ENCODE peak calls at places on chromosomes 16 and 17, in nine cellular contexts. A, X, O, D, R, S, P, N and J are unnamed samples.

GRCh38 chr16:81940781-81941560 is 70.3 kb downstream of the SDR42E1 start:
- DNase-seq in N (no peak), O (peak; percentile 63), D (no peak), S (no peak), A (no peak), R (no peak), P (peak; percentile 13), X (no peak), J (no peak)

GRCh38 chr17:81195941-81196495 is 26.7 kb downstream of the CEP131 start:
- DNase-seq in D (no peak), A (no peak), R (no peak), S (no peak), O (no peak), N (no peak), X (no peak), P (no peak), J (no peak)

GRCh38 chr17:37717627-37718382 is 27.1 kb downstream of the HNF1B start:
- DNase-seq in X (no peak), S (no peak), O (no peak), A (no peak), P (no peak), R (no peak), N (no peak), D (no peak), J (no peak)

GRCh38 chr17:38660097-38661026 is 14.4 kb downstream of the EPOP start:
- DNase-seq in R (no peak), D (no peak), N (no peak), X (no peak), A (no peak), O (no peak), S (no peak), P (no peak), J (no peak)

GRCh38 chr16:19888834-19889233 is 4.2 kb upstream of the GPRC5B start:
- DNase-seq in N (no peak), R (no peak), P (no peak), O (no peak), A (no peak), X (no peak), S (no peak), D (no peak), J (no peak)

GRCh38 chr16:58494981-58495860 is 4.7 kb upstream of the NDRG4 start:
- DNase-seq in O (peak; percentile 96), A (peak; percentile 47), P (peak; percentile 77), X (peak; percentile 95), N (peak; percentile 70), D (peak; percentile 88), S (peak; percentile 44), R (peak; percentile 74), J (peak; percentile 91)

GRCh38 chr17:28008526-28008925 is 34.0 kb upstream of the NLK start:
- DNase-seq in P (no peak), X (peak; percentile 34), O (peak; percentile 60), N (peak; percentile 69), A (no peak), R (no peak), S (no peak), D (no peak), J (no peak)

GRCh38 chr16:75532142-75532765 is 3.7 kb downstream of the CHST5 start:
- DNase-seq in X (no peak), R (no peak), N (no peak), S (no peak), D (no peak), P (no peak), A (no peak), O (no peak), J (no peak)

GRCh38 chr16:27305342-27305741 is 8.4 kb upstream of the IL4R start:
- DNase-seq in R (no peak), A (no peak), O (no peak), S (no peak), P (peak; percentile 10), D (no peak), X (no peak), N (no peak), J (no peak)

GRCh38 chr16:79845006-79845733 is 244.6 kb upstream of the MAF start:
- DNase-seq in N (no peak), O (no peak), R (no peak), X (no peak), A (no peak), S (no peak), D (no peak), P (no peak), J (no peak)

GRCh38 chr16:55543470-55543869 is 23.0 kb upstream of the CAPNS2 start:
- DNase-seq in S (no peak), X (no peak), P (no peak), A (no peak), D (no peak), O (no peak), R (no peak), N (no peak), J (no peak)

GRCh38 chr16:1444730-1445517 is 568 bp upstream of the CCDC154 start:
- DNase-seq in N (no peak), S (no peak), D (no peak), A (no peak), O (no peak), X (no peak), R (no peak), P (no peak), J (no peak)

GRCh38 chr16:89330177-89330856 is 112.8 kb downstream of the ZNF778 start:
- DNase-seq in A (no peak), P (no peak), S (peak; percentile 46), N (peak; percentile 61), O (peak; percentile 79), R (no peak), X (no peak), D (no peak), J (no peak)

GRCh38 chr17:18184143-18185007 is 747 bp downstream of the ALKBH5 start:
- DNase-seq in R (peak; percentile 52), D (peak; percentile 75), X (peak; percentile 38), N (peak; percentile 55), S (peak; percentile 82), A (peak; percentile 19), P (peak; percentile 82), O (peak; percentile 37), J (peak; percentile 85)

GRCh38 chr17:45346255-45347015 is 29.6 kb upstream of the MAP3K14 start:
- DNase-seq in P (no peak), A (no peak), S (no peak), N (no peak), X (peak; percentile 43), D (no peak), O (no peak), R (peak; percentile 67), J (no peak)

GRCh38 chr16:75060708-75061107 is 55.9 kb downstream of the LDHD start:
- DNase-seq in X (no peak), A (no peak), O (no peak), N (no peak), D (no peak), S (no peak), R (no peak), P (no peak), J (no peak)

GRCh38 chr17:43891851-43892671 is 15.3 kb downstream of the MPP2 start:
- DNase-seq in X (no peak), A (no peak), P (no peak), N (no peak), R (no peak), S (no peak), O (no peak), D (no peak), J (no peak)

GRCh38 chr16:2016407-2016922 is 3.1 kb upstream of the NPW start:
- DNase-seq in N (no peak), A (no peak), R (no peak), O (no peak), S (no peak), X (no peak), D (no peak), P (no peak), J (no peak)

GRCh38 chr16:85173077-85173980 is 61.1 kb upstream of the CIBAR2 start:
- DNase-seq in R (no peak), P (no peak), D (no peak), O (peak; percentile 91), S (no peak), A (no peak), N (no peak), X (no peak), J (no peak)

GRCh38 chr17:82936768-82937171 is 96.9 kb upstream of the ZNF750 start:
- DNase-seq in R (no peak), X (no peak), A (no peak), O (no peak), S (no peak), P (peak; percentile 53), N (no peak), D (no peak), J (no peak)

GRCh38 chr17:76920364-76921139 is 52.3 kb downstream of the MGAT5B start:
- DNase-seq in R (no peak), N (no peak), D (no peak), P (no peak), O (no peak), S (no peak), X (no peak), A (no peak), J (no peak)

GRCh38 chr17:77722366-77722765 is 236.1 kb upstream of the TNRC6C start:
- DNase-seq in R (no peak), P (no peak), N (no peak), S (no peak), X (no peak), D (peak; percentile 18), O (no peak), A (no peak), J (no peak)

GRCh38 chr17:65191805-65192740 is 54.9 kb downstream of the RGS9 start:
- DNase-seq in A (no peak), R (no peak), N (no peak), O (peak; percentile 67), P (no peak), X (no peak), S (no peak), D (no peak), J (no peak)
- H3K4me3 ChIP-seq in A (no peak overlapping the region), R (no peak overlapping the region), N (no peak overlapping the region), O (no peak overlapping the region), P (no peak overlapping the region), X (no peak overlapping the region), S (no peak overlapping the region), D (no peak overlapping the region), J (no peak overlapping the region)

GRCh38 chr17:78739331-78739853 is 42.7 kb downstream of the CYTH1 start:
- DNase-seq in R (no peak), A (no peak), O (no peak), D (no peak), N (no peak), P (no peak), S (no peak), X (no peak), J (no peak)
- H3K4me1 ChIP-seq in R (no peaks in the 10 kb centered on the region), A (peaks cover 31% of the 10 kb centered on the region), O (peaks cover 21% of the 10 kb centered on the region), D (peaks cover 63% of the 10 kb centered on the region), N (peaks cover 23% of the 10 kb centered on the region), P (peaks cover 18% of the 10 kb centered on the region), S (peaks cover 96% of the 10 kb centered on the region), X (peaks cover 47% of the 10 kb centered on the region), J (peaks cover 4% of the 10 kb centered on the region)

GRCh38 chr16:87636050-87636684 is 33.9 kb downstream of the JPH3 start:
- DNase-seq in N (peak; percentile 77), X (peak; percentile 80), A (peak; percentile 55), S (peak; percentile 71), P (peak; percentile 86), D (peak; percentile 82), O (peak; percentile 69), R (peak; percentile 65), J (peak; percentile 31)
- H3K4me3 ChIP-seq in N (no peak overlapping the region), X (peak overlapping the region; percentile 29), A (peak overlapping the region; percentile 46), S (no peak overlapping the region), P (peak overlapping the region; percentile 11), D (no peak overlapping the region), O (no peak overlapping the region), R (no peak overlapping the region), J (peak overlapping the region; percentile 31)

DNA sequence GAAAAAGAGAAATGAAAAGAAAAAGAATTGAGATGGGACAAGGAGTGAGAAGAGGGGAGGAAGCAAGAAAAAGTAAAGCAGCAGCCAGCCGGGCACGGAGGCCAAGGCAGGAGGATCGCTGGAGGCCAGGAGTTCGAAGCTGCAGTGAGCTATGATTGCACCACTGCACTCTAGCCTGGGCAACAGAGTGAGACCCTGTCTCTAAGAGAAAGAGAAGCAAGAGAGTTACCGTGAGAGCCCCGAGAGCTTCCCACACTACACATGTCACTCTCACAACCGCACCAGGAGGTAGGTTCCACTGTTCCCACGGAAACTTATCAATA is 18.8 kb upstream of the LITAF start:
- DNase-seq in S (no peak), A (no peak), X (no peak), D (no peak), R (no peak), P (no peak), O (no peak), N (no peak), J (no peak)
- H3K4me1 ChIP-seq in S (no peaks in the 10 kb centered on the region), A (peaks cover 22% of the 10 kb centered on the region), X (no peaks in the 10 kb centered on the region), D (peaks cover 11% of the 10 kb centered on the region), R (no peaks in the 10 kb centered on the region), P (peaks cover 7% of the 10 kb centered on the region), O (peaks cover 10% of the 10 kb centered on the region), N (no peaks in the 10 kb centered on the region), J (peaks cover 4% of the 10 kb centered on the region)